ENCODE peak calls at places on chromosomes 3 and 15, in nine cellular contexts. L, M, C, O, A, E, B, P and I are unnamed samples. For H3K36me3, the result is how much of the 10 kb centered on the place peaks cover.

GRCh38 chr3:102756706-102757105 is 321.9 kb downstream of the ZPLD1 start:
- DNase-seq in E (no peak), B (no peak), M (no peak), A (no peak), O (no peak), C (no peak), P (no peak), L (no peak), I (no peak)

GRCh38 chr3:43071313-43071893 is 34.5 kb downstream of the POMGNT2 start:
- DNase-seq in C (no peak), M (no peak), A (peak), O (no peak), B (peak), P (no peak), L (no peak), E (no peak), I (no peak)

GRCh38 chr3:166283856-166284255 is 446.6 kb upstream of the BCHE start:
- DNase-seq in P (no peak), L (no peak), M (no peak), C (peak), A (peak), B (no peak), E (no peak), O (no peak), I (no peak)

GRCh38 chr3:63920001-63920400 is 7.8 kb upstream of the SCAANT1 start:
- DNase-seq in L (no peak), B (no peak), O (no peak), P (no peak), M (no peak), E (no peak), C (no peak), A (no peak), I (no peak)

GRCh38 chr3:143436231-143436930 is 316.8 kb downstream of the CHST2 start:
- DNase-seq in B (no peak), E (no peak), P (no peak), A (peak), C (no peak), M (no peak), O (no peak), L (no peak), I (no peak)

GRCh38 chr3:37511357-37511970 is 337.1 kb upstream of the LRRFIP2 start:
- DNase-seq in P (no peak), C (no peak), O (no peak), E (no peak), B (no peak), M (no peak), L (peak), A (no peak), I (peak)

GRCh38 chr3:128351476-128352085 is 115.1 kb downstream of the DNAJB8 start:
- DNase-seq in O (no peak), E (no peak), L (peak), C (no peak), B (no peak), A (no peak), P (no peak), M (no peak), I (no peak)

GRCh38 chr3:47108546-47108945 is 55.4 kb downstream of the SETD2 start:
- DNase-seq in C (no peak), E (no peak), M (no peak), L (no peak), B (peak), O (no peak), P (no peak), A (peak), I (no peak)

GRCh38 chr15:55241895-55242294 is 45.2 kb upstream of the RSL24D1 start:
- DNase-seq in E (no peak), L (no peak), B (no peak), C (no peak), A (peak), O (no peak), M (no peak), P (no peak), I (no peak)

GRCh38 chr15:96896766-96897165 is 566.3 kb downstream of the NR2F2 start:
- DNase-seq in E (no peak), C (no peak), M (no peak), L (no peak), P (no peak), A (no peak), B (no peak), O (no peak), I (no peak)

GRCh38 chr15:25624504-25625172 is 185.8 kb upstream of the UBE3A start:
- DNase-seq in E (peak), M (no peak), A (peak), L (no peak), O (no peak), B (no peak), P (no peak), C (no peak), I (no peak)

GRCh38 chr3:46052531-46052930 is 25.2 kb upstream of the XCR1 start:
- DNase-seq in E (no peak), L (no peak), P (no peak), C (no peak), B (no peak), A (no peak), O (no peak), M (no peak), I (no peak)

GRCh38 chr15:29122506-29122905 is 147.1 kb downstream of the NSMCE3 start:
- DNase-seq in B (peak), L (no peak), C (no peak), P (no peak), M (no peak), E (no peak), A (no peak), O (no peak), I (no peak)

GRCh38 chr15:101244889-101245668 is 6.8 kb downstream of the CHSY1 start:
- DNase-seq in A (no peak), E (no peak), M (no peak), L (no peak), C (no peak), O (no peak), B (no peak), P (no peak), I (no peak)

GRCh38 chr3:194070634-194071409 is 65.1 kb upstream of the HES1 start:
- DNase-seq in A (peak), L (peak), B (peak), C (peak), E (peak), M (peak), P (peak), O (peak), I (peak)

GRCh38 chr3:165892565-165892964 is 55.3 kb upstream of the BCHE start:
- DNase-seq in E (no peak), L (no peak), M (no peak), A (no peak), O (no peak), B (no peak), C (no peak), P (no peak), I (no peak)

GRCh38 chr3:123650101-123650500 is 65.2 kb upstream of the HACD2 start:
- DNase-seq in B (no peak), L (no peak), P (no peak), C (no peak), M (no peak), A (no peak), E (no peak), O (no peak), I (no peak)

GRCh38 chr3:9649791-9650521 is 651 bp downstream of the MTMR14 start:
- DNase-seq in O (no peak), C (no peak), M (no peak), P (no peak), A (peak), B (peak), E (no peak), L (no peak), I (no peak)

GRCh38 chr15:42401544-42402478 is 42.5 kb downstream of the CAPN3 start:
- DNase-seq in E (no peak), P (no peak), L (no peak), O (no peak), B (no peak), A (no peak), M (no peak), C (peak), I (no peak)
- H3K27ac ChIP-seq in E (no peak), P (no peak), L (no peak), O (no peak), B (no peak), A (no peak), M (no peak), C (no peak), I (no peak)

GRCh38 chr3:56744016-56744415 is 57.7 kb downstream of the ARHGEF3 start:
- DNase-seq in P (no peak), M (no peak), L (no peak), O (no peak), A (no peak), E (no peak), B (no peak), C (no peak), I (no peak)
- H3K36me3 ChIP-seq in P (under half), M (under half), L (under half), O (under half), A (under half), E (under half), B (under half), C (under half), I (under half)

DNA sequence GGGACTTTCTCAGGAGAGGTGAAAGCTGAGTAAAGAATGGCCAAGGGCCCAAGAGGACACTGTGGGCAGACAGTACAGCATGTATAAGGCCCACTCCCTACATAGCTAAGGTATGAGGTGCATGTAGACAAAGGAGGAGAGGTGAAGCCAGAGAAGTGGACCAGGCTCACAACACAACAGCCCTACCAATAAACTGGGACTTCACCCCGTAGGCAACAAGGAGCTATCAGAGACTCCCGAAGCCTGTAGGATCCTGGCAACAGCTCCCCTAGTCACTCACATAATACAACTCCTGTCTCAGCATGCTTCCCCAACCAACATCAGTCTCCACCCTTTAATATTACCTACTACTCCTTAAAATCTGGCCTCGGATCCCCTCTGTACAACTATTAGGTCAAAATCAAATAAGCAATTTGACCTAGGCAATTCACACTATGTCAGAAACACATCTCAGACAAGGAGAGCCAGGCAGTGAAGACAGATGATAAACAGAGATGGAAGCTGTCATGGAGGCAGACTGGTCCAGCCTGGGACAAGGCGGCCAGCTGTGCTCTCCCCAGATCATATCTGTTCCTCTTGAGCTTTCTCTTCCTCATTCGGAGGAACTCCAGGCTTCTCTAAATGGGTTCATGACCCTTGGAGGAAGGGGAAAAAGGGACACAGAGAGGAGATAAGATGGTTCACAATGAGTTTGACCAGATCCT is 1.4 kb downstream of the XXYLT1 start:
- DNase-seq in L (no peak), O (peak), M (no peak), A (no peak), E (no peak), B (no peak), P (no peak), C (no peak), I (no peak)
- H3K27ac ChIP-seq in L (no peak), O (no peak), M (no peak), A (peak), E (peak), B (no peak), P (no peak), C (peak), I (no peak)

GRCh38 chr3:122407946-122408345 is 7.9 kb downstream of the WDR5B start:
- DNase-seq in B (no peak), C (no peak), M (no peak), E (no peak), O (no peak), A (no peak), L (no peak), P (no peak), I (no peak)

GRCh38 chr3:122405015-122405414 is 10.8 kb downstream of the WDR5B start:
- DNase-seq in C (no peak), E (no peak), M (no peak), O (no peak), P (no peak), A (no peak), L (no peak), B (no peak), I (no peak)

GRCh38 chr3:122406198-122406597 is 9.7 kb downstream of the WDR5B start:
- DNase-seq in A (no peak), C (no peak), M (no peak), L (no peak), P (no peak), O (no peak), B (no peak), E (no peak), I (no peak)

GRCh38 chr3:122398920-122399319 is 14.9 kb downstream of the FAM162A start:
- DNase-seq in B (no peak), P (no peak), M (no peak), L (no peak), E (no peak), O (no peak), C (no peak), A (no peak), I (no peak)

GRCh38 chr3:122403489-122403888 is 12.4 kb downstream of the WDR5B start:
- DNase-seq in C (no peak), P (no peak), O (no peak), A (peak), B (no peak), L (no peak), M (no peak), E (no peak), I (no peak)
- H3K36me3 ChIP-seq in C (under half), P (under half), O (half or more), A (under half), B (under half), L (under half), M (under half), E (under half), I (under half)

GRCh38 chr15:68508485-68509189 is 70.2 kb upstream of the CORO2B start:
- DNase-seq in B (no peak), O (no peak), C (no peak), E (no peak), A (no peak), M (no peak), L (no peak), P (no peak), I (no peak)

GRCh38 chr15:68512578-68512977 is 66.2 kb upstream of the CORO2B start:
- DNase-seq in O (no peak), M (no peak), B (no peak), A (no peak), E (no peak), P (no peak), L (no peak), C (peak), I (no peak)

GRCh38 chr15:68510558-68510957 is 68.2 kb upstream of the CORO2B start:
- DNase-seq in C (no peak), M (no peak), E (no peak), L (no peak), O (no peak), A (no peak), B (no peak), P (no peak), I (no peak)

GRCh38 chr15:68512052-68512451 is 66.7 kb upstream of the CORO2B start:
- DNase-seq in A (peak), P (no peak), C (no peak), O (no peak), E (no peak), M (no peak), L (no peak), B (no peak), I (no peak)

DNA sequence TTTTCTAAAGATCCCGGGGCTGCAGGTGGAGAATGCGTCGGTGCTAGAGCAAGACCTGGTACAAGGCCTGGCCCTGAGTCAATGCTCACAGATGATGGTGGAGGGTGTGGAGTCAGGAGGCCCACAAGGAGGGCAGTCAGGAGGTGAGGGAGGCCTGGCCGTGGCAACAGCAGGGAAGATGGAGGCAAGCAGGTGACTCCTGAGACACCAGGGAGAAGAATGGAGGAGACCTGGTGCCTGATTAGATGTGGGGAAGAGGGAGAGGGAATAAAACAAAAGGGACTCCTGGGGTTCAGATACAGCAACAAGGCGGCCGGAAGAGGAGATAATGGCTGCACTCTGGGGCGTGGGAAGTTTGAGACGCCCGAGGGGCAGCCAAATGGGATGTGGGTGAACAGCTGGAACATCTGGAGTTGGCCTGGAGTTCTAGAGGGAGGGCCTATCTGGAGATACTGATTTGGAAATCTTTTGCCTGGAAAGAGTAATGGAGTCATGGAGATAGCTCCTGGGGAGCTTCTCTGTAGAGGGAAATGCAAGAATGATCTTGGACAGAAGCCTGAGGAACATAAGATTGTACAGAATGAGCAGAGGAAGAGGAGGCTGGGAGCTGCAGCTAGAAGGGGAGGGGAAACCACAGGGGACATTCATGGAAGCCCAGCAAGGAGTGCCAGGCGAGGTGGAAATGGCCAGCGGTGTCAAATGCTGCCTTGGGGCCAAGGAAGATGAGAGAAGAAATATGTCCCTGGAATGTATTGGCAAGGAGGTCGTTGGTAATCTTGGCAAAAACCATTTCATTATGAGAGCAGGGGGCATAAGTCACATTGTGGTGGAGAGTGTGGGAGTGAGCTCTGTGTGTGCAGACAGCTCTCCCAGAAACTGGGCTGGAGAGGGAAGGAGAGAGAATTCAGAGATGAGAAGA is 67.5 kb upstream of the CORO2B start:
- DNase-seq in C (no peak), P (no peak), O (no peak), E (no peak), M (peak), A (peak), B (no peak), L (no peak), I (no peak)
- H3K27ac ChIP-seq in C (no peak), P (no peak), O (no peak), E (peak), M (no peak), A (peak), B (no peak), L (no peak), I (peak)

GRCh38 chr15:82533801-82534200 is 6.5 kb downstream of the RPS17 start:
- DNase-seq in O (no peak), L (no peak), M (no peak), B (no peak), P (no peak), A (no peak), C (no peak), E (no peak), I (no peak)

GRCh38 chr15:82536409-82537350 is 3.6 kb downstream of the RPS17 start:
- DNase-seq in L (no peak), C (no peak), A (peak), P (no peak), M (no peak), B (no peak), O (no peak), E (no peak), I (no peak)

GRCh38 chr15:82532991-82533481 is 7.2 kb downstream of the RPS17 start:
- DNase-seq in E (no peak), P (no peak), B (no peak), C (no peak), L (no peak), M (no peak), A (no peak), O (no peak), I (no peak)

GRCh38 chr15:82537351-82537908 is 2.8 kb downstream of the RPS17 start:
- DNase-seq in A (peak), B (no peak), C (no peak), L (no peak), P (no peak), E (no peak), O (peak), M (no peak), I (no peak)

GRCh38 chr15:82535566-82536408 is 4.5 kb downstream of the RPS17 start:
- DNase-seq in A (peak), P (no peak), C (no peak), B (no peak), M (no peak), E (no peak), L (no peak), O (peak), I (no peak)
- H3K36me3 ChIP-seq in A (under half), P (half or more), C (under half), B (under half), M (under half), E (under half), L (under half), O (under half), I (under half)

GRCh38 chr3:152089528-152089927 is 179.2 kb upstream of the MBNL1 start:
- DNase-seq in P (no peak), O (no peak), E (no peak), L (no peak), M (no peak), A (no peak), C (no peak), B (no peak), I (no peak)
- H3K27ac ChIP-seq in P (no peak), O (no peak), E (no peak), L (no peak), M (no peak), A (no peak), C (no peak), B (no peak), I (no peak)

GRCh38 chr3:145175626-145176025 is 985.4 kb downstream of the PLOD2 start:
- DNase-seq in B (no peak), E (no peak), M (no peak), O (no peak), P (no peak), A (no peak), C (no peak), L (no peak), I (no peak)
- H3K36me3 ChIP-seq in B (under half), E (under half), M (under half), O (under half), P (under half), A (under half), C (under half), L (under half), I (under half)